ENCODE peak calls at places on chromosome 22, in eight cellular contexts. One of them, this sample, is unnamed.
A peak's percentile ranks its signal among the peaks of the same experiment; 100 is the strongest.

GRCh38 chr22:45510376-45511232 is 7.9 kb downstream of the FBLN1 start:
- DNase-seq in endothelial cell: no peak
- DNase-seq in epithelial cell of esophagus: no peak
- DNase-seq in GM20000: no peak
- DNase-seq in astrocyte of the spinal cord: no peak
- DNase-seq in neuronal stem cell: no peak
- DNase-seq in T-helper 2 cell: no peak
- DNase-seq in kidney epithelial cell: no peak
- DNase-seq in this sample: no peak

GRCh38 chr22:33841281-33842005 is 78.8 kb downstream of the LARGE1 start:
- DNase-seq in epithelial cell of esophagus: no peak
- DNase-seq in endothelial cell: no peak
- DNase-seq in T-helper 2 cell: no peak
- DNase-seq in kidney epithelial cell: no peak
- DNase-seq in astrocyte of the spinal cord: no peak
- DNase-seq in GM20000: peak; percentile 15
- DNase-seq in neuronal stem cell: no peak
- DNase-seq in this sample: no peak

GRCh38 chr22:32205974-32206773 is 1.3 kb upstream of the RFPL2 start:
- DNase-seq in T-helper 2 cell: no peak
- DNase-seq in kidney epithelial cell: no peak
- DNase-seq in astrocyte of the spinal cord: no peak
- DNase-seq in neuronal stem cell: no peak
- DNase-seq in GM20000: no peak
- DNase-seq in endothelial cell: peak; percentile 38
- DNase-seq in epithelial cell of esophagus: no peak
- DNase-seq in this sample: no peak

GRCh38 chr22:46673677-46674236 is 53.6 kb downstream of the GRAMD4 start:
- DNase-seq in T-helper 2 cell: no peak
- DNase-seq in kidney epithelial cell: no peak
- DNase-seq in astrocyte of the spinal cord: no peak
- DNase-seq in endothelial cell: no peak
- DNase-seq in neuronal stem cell: no peak
- DNase-seq in epithelial cell of esophagus: no peak
- DNase-seq in GM20000: peak; percentile 65
- DNase-seq in this sample: no peak

GRCh38 chr22:29310065-29310862 is 3.8 kb downstream of the GAS2L1 start:
- DNase-seq in epithelial cell of esophagus: no peak
- DNase-seq in GM20000: peak; percentile 32
- DNase-seq in endothelial cell: no peak
- DNase-seq in neuronal stem cell: no peak
- DNase-seq in kidney epithelial cell: no peak
- DNase-seq in astrocyte of the spinal cord: no peak
- DNase-seq in T-helper 2 cell: no peak
- DNase-seq in this sample: no peak

GRCh38 chr22:35559354-35560005 is 18.8 kb downstream of the RASD2 start:
- DNase-seq in endothelial cell: no peak
- DNase-seq in astrocyte of the spinal cord: no peak
- DNase-seq in neuronal stem cell: no peak
- DNase-seq in kidney epithelial cell: no peak
- DNase-seq in epithelial cell of esophagus: peak; percentile 69
- DNase-seq in T-helper 2 cell: no peak
- DNase-seq in GM20000: no peak
- DNase-seq in this sample: no peak

GRCh38 chr22:19878461-19879247 is 24.0 kb upstream of the GNB1L start:
- DNase-seq in neuronal stem cell: no peak
- DNase-seq in endothelial cell: no peak
- DNase-seq in epithelial cell of esophagus: no peak
- DNase-seq in kidney epithelial cell: no peak
- DNase-seq in astrocyte of the spinal cord: peak; percentile 9
- DNase-seq in GM20000: no peak
- DNase-seq in T-helper 2 cell: no peak
- DNase-seq in this sample: no peak

GRCh38 chr22:36948273-36949055 is 35.0 kb downstream of the CSF2RB start:
- DNase-seq in neuronal stem cell: no peak
- DNase-seq in endothelial cell: no peak
- DNase-seq in epithelial cell of esophagus: no peak
- DNase-seq in T-helper 2 cell: no peak
- DNase-seq in kidney epithelial cell: no peak
- DNase-seq in GM20000: no peak
- DNase-seq in astrocyte of the spinal cord: no peak
- DNase-seq in this sample: peak; percentile 24

GRCh38 chr22:40040927-40041326 is 46.2 kb downstream of the FAM83F start:
- DNase-seq in endothelial cell: no peak
- DNase-seq in T-helper 2 cell: no peak
- DNase-seq in epithelial cell of esophagus: peak; percentile 74
- DNase-seq in GM20000: no peak
- DNase-seq in kidney epithelial cell: peak; percentile 16
- DNase-seq in astrocyte of the spinal cord: peak; percentile 16
- DNase-seq in neuronal stem cell: no peak
- DNase-seq in this sample: peak; percentile 89

GRCh38 chr22:42116848-42117424 is 13.7 kb downstream of the CYP2D6 start:
- DNase-seq in endothelial cell: no peak
- DNase-seq in GM20000: no peak
- DNase-seq in T-helper 2 cell: no peak
- DNase-seq in kidney epithelial cell: no peak
- DNase-seq in astrocyte of the spinal cord: no peak
- DNase-seq in epithelial cell of esophagus: no peak
- DNase-seq in neuronal stem cell: no peak
- DNase-seq in this sample: no peak

GRCh38 chr22:31179345-31179744 is 19.4 kb downstream of the RNF185 start:
- DNase-seq in epithelial cell of esophagus: peak; percentile 91
- DNase-seq in astrocyte of the spinal cord: peak; percentile 19
- DNase-seq in kidney epithelial cell: peak; percentile 52
- DNase-seq in T-helper 2 cell: no peak
- DNase-seq in endothelial cell: no peak
- DNase-seq in GM20000: no peak
- DNase-seq in neuronal stem cell: no peak
- DNase-seq in this sample: peak; percentile 53

GRCh38 chr22:31681625-31682345 is 19.8 kb upstream of the PISD start:
- DNase-seq in endothelial cell: no peak
- DNase-seq in T-helper 2 cell: no peak
- DNase-seq in GM20000: no peak
- DNase-seq in kidney epithelial cell: no peak
- DNase-seq in epithelial cell of esophagus: no peak
- DNase-seq in astrocyte of the spinal cord: peak; percentile 76
- DNase-seq in neuronal stem cell: no peak
- DNase-seq in this sample: peak; percentile 30

GRCh38 chr22:36415415-36416168 is 27.8 kb upstream of the MYH9 start:
- DNase-seq in kidney epithelial cell: no peak
- DNase-seq in astrocyte of the spinal cord: no peak
- DNase-seq in neuronal stem cell: no peak
- DNase-seq in epithelial cell of esophagus: peak; percentile 63
- DNase-seq in T-helper 2 cell: no peak
- DNase-seq in endothelial cell: no peak
- DNase-seq in GM20000: no peak
- DNase-seq in this sample: peak; percentile 82

GRCh38 chr22:37230673-37231405 is 13.2 kb downstream of the RAC2 start:
- DNase-seq in epithelial cell of esophagus: no peak
- DNase-seq in T-helper 2 cell: no peak
- DNase-seq in neuronal stem cell: no peak
- DNase-seq in kidney epithelial cell: no peak
- DNase-seq in GM20000: no peak
- DNase-seq in endothelial cell: no peak
- DNase-seq in astrocyte of the spinal cord: no peak
- DNase-seq in this sample: no peak

GRCh38 chr22:49785841-49786451 is 41.7 kb downstream of the BRD1 start:
- DNase-seq in neuronal stem cell: no peak
- DNase-seq in endothelial cell: no peak
- DNase-seq in epithelial cell of esophagus: no peak
- DNase-seq in T-helper 2 cell: no peak
- DNase-seq in GM20000: no peak
- DNase-seq in kidney epithelial cell: no peak
- DNase-seq in astrocyte of the spinal cord: no peak
- DNase-seq in this sample: no peak

GRCh38 chr22:23884133-23884532 is 10.1 kb upstream of the MIF start:
- DNase-seq in astrocyte of the spinal cord: no peak
- DNase-seq in T-helper 2 cell: no peak
- DNase-seq in epithelial cell of esophagus: no peak
- DNase-seq in kidney epithelial cell: no peak
- DNase-seq in endothelial cell: no peak
- DNase-seq in neuronal stem cell: no peak
- DNase-seq in GM20000: no peak
- DNase-seq in this sample: no peak

GRCh38 chr22:38106814-38107578 is 3.5 kb downstream of the BAIAP2L2 start:
- DNase-seq in epithelial cell of esophagus: no peak
- DNase-seq in endothelial cell: no peak
- DNase-seq in GM20000: no peak
- DNase-seq in neuronal stem cell: no peak
- DNase-seq in T-helper 2 cell: no peak
- DNase-seq in kidney epithelial cell: no peak
- DNase-seq in astrocyte of the spinal cord: no peak
- DNase-seq in this sample: no peak

GRCh38 chr22:46586531-46587011 is 33.6 kb upstream of the GRAMD4 start:
- DNase-seq in endothelial cell: no peak
- DNase-seq in astrocyte of the spinal cord: no peak
- DNase-seq in GM20000: no peak
- DNase-seq in kidney epithelial cell: no peak
- DNase-seq in epithelial cell of esophagus: no peak
- DNase-seq in T-helper 2 cell: no peak
- DNase-seq in neuronal stem cell: no peak
- DNase-seq in this sample: no peak

GRCh38 chr22:43228330-43228729 is 41.4 kb upstream of the TTLL12 start:
- DNase-seq in astrocyte of the spinal cord: peak; percentile 5
- DNase-seq in T-helper 2 cell: no peak
- DNase-seq in endothelial cell: peak; percentile 64
- DNase-seq in GM20000: peak; percentile 44
- DNase-seq in epithelial cell of esophagus: peak; percentile 33
- DNase-seq in neuronal stem cell: no peak
- DNase-seq in kidney epithelial cell: no peak
- DNase-seq in this sample: no peak

GRCh38 chr22:45064313-45065268 is 54.8 kb upstream of the PHF21B start:
- DNase-seq in endothelial cell: no peak
- DNase-seq in T-helper 2 cell: no peak
- DNase-seq in epithelial cell of esophagus: peak; percentile 69
- DNase-seq in astrocyte of the spinal cord: peak; percentile 87
- DNase-seq in kidney epithelial cell: peak; percentile 54
- DNase-seq in GM20000: peak; percentile 68
- DNase-seq in neuronal stem cell: no peak
- DNase-seq in this sample: peak; percentile 90

GRCh38 chr22:48705159-48705916 is 1122.3 kb downstream of the BRD1 start:
- DNase-seq in kidney epithelial cell: no peak
- DNase-seq in epithelial cell of esophagus: no peak
- DNase-seq in endothelial cell: no peak
- DNase-seq in GM20000: no peak
- DNase-seq in neuronal stem cell: no peak
- DNase-seq in astrocyte of the spinal cord: no peak
- DNase-seq in T-helper 2 cell: no peak
- DNase-seq in this sample: no peak

GRCh38 chr22:24830205-24830979 is 24.4 kb downstream of the SGSM1 start:
- DNase-seq in epithelial cell of esophagus: no peak
- DNase-seq in neuronal stem cell: no peak
- DNase-seq in endothelial cell: no peak
- DNase-seq in astrocyte of the spinal cord: no peak
- DNase-seq in kidney epithelial cell: no peak
- DNase-seq in GM20000: no peak
- DNase-seq in T-helper 2 cell: no peak
- DNase-seq in this sample: no peak

GRCh38 chr22:46050451-46050845 is 73.5 kb upstream of the WNT7B start:
- DNase-seq in astrocyte of the spinal cord: no peak
- DNase-seq in GM20000: no peak
- DNase-seq in epithelial cell of esophagus: no peak
- DNase-seq in endothelial cell: no peak
- DNase-seq in kidney epithelial cell: no peak
- DNase-seq in T-helper 2 cell: no peak
- DNase-seq in neuronal stem cell: no peak
- DNase-seq in this sample: no peak

GRCh38 chr22:25110846-25111578 is 88.6 kb upstream of the CRYBB3 start:
- DNase-seq in T-helper 2 cell: peak; percentile 34
- DNase-seq in endothelial cell: peak; percentile 72
- DNase-seq in neuronal stem cell: peak; percentile 80
- DNase-seq in astrocyte of the spinal cord: peak; percentile 85
- DNase-seq in kidney epithelial cell: peak; percentile 82
- DNase-seq in epithelial cell of esophagus: peak; percentile 89
- DNase-seq in GM20000: peak; percentile 71
- DNase-seq in this sample: peak; percentile 78

GRCh38 chr22:19105867-19106802 is 16.1 kb downstream of the DGCR2 start:
- DNase-seq in kidney epithelial cell: no peak
- DNase-seq in astrocyte of the spinal cord: no peak
- DNase-seq in T-helper 2 cell: no peak
- DNase-seq in epithelial cell of esophagus: no peak
- DNase-seq in GM20000: no peak
- DNase-seq in endothelial cell: peak; percentile 26
- DNase-seq in neuronal stem cell: no peak
- DNase-seq in this sample: no peak

GRCh38 chr22:16824718-16825687 is at the start of gene XKR3:
- DNase-seq in neuronal stem cell: no peak
- DNase-seq in GM20000: peak; percentile 27
- DNase-seq in epithelial cell of esophagus: no peak
- DNase-seq in kidney epithelial cell: peak; percentile 1
- DNase-seq in T-helper 2 cell: no peak
- DNase-seq in astrocyte of the spinal cord: no peak
- DNase-seq in endothelial cell: no peak
- DNase-seq in this sample: peak; percentile 31

GRCh38 chr22:43802897-43803495 is 9.1 kb downstream of the EFCAB6 start:
- DNase-seq in astrocyte of the spinal cord: no peak
- DNase-seq in T-helper 2 cell: no peak
- DNase-seq in neuronal stem cell: no peak
- DNase-seq in kidney epithelial cell: no peak
- DNase-seq in epithelial cell of esophagus: no peak
- DNase-seq in endothelial cell: no peak
- DNase-seq in GM20000: no peak
- DNase-seq in this sample: no peak

GRCh38 chr22:38443675-38444521 is 11.1 kb downstream of the KCNJ4 start:
- DNase-seq in endothelial cell: no peak
- DNase-seq in kidney epithelial cell: no peak
- DNase-seq in T-helper 2 cell: no peak
- DNase-seq in epithelial cell of esophagus: peak; percentile 65
- DNase-seq in neuronal stem cell: no peak
- DNase-seq in astrocyte of the spinal cord: no peak
- DNase-seq in GM20000: no peak
- DNase-seq in this sample: no peak

GRCh38 chr22:40178417-40179409 is 988 bp downstream of the TNRC6B start:
- DNase-seq in kidney epithelial cell: peak; percentile 38
- DNase-seq in epithelial cell of esophagus: peak; percentile 39
- DNase-seq in neuronal stem cell: peak; percentile 62
- DNase-seq in GM20000: no peak
- DNase-seq in endothelial cell: peak; percentile 22
- DNase-seq in astrocyte of the spinal cord: peak; percentile 57
- DNase-seq in T-helper 2 cell: no peak
- DNase-seq in this sample: peak; percentile 47

GRCh38 chr22:40414306-40414705 is 43.9 kb downstream of the SGSM3 start:
- DNase-seq in epithelial cell of esophagus: peak; percentile 62
- DNase-seq in GM20000: no peak
- DNase-seq in T-helper 2 cell: no peak
- DNase-seq in kidney epithelial cell: peak; percentile 63
- DNase-seq in endothelial cell: no peak
- DNase-seq in neuronal stem cell: no peak
- DNase-seq in astrocyte of the spinal cord: no peak
- DNase-seq in this sample: peak; percentile 36

GRCh38 chr22:42066133-42066761 is 4.4 kb downstream of the NAGA start:
- DNase-seq in neuronal stem cell: no peak
- DNase-seq in GM20000: no peak
- DNase-seq in endothelial cell: no peak
- DNase-seq in astrocyte of the spinal cord: no peak
- DNase-seq in T-helper 2 cell: no peak
- DNase-seq in kidney epithelial cell: no peak
- DNase-seq in epithelial cell of esophagus: no peak
- DNase-seq in this sample: no peak

GRCh38 chr22:19844423-19845368 is 10.0 kb downstream of the GNB1L start:
- DNase-seq in GM20000: no peak
- DNase-seq in T-helper 2 cell: no peak
- DNase-seq in neuronal stem cell: no peak
- DNase-seq in epithelial cell of esophagus: peak; percentile 51
- DNase-seq in endothelial cell: no peak
- DNase-seq in astrocyte of the spinal cord: no peak
- DNase-seq in kidney epithelial cell: no peak
- DNase-seq in this sample: peak; percentile 83

This sample was measured in RPMI7951.